ENCODE peak calls at places on chromosomes 3 and 15, in seven cellular contexts. C, O, Q, D, Z, E and H are unnamed samples.

GRCh38 chr3:9139366-9139765 is 110.1 kb downstream of the SRGAP3 start:
- DNase-seq in Q (no peak), O (no peak), D (no peak), E (no peak), C (no peak), Z (no peak), H (no peak)

GRCh38 chr3:123843668-123844067 is 40.5 kb downstream of the MYLK start:
- DNase-seq in D (no peak), Q (no peak), O (peak), C (peak), Z (no peak), E (no peak), H (no peak)

GRCh38 chr15:40958146-40958545 is 4.9 kb downstream of the CHAC1 start:
- DNase-seq in O (no peak), Z (no peak), E (no peak), D (no peak), Q (no peak), C (no peak), H (no peak)

GRCh38 chr15:78991476-78991875 is 46.6 kb upstream of the CTSH start:
- DNase-seq in E (no peak), C (no peak), D (no peak), O (no peak), Q (no peak), Z (peak), H (no peak)

GRCh38 chr3:159840900-159841299 is 147.7 kb upstream of the IL12A start:
- DNase-seq in E (no peak), Q (no peak), Z (peak), D (no peak), O (no peak), C (peak), H (no peak)

GRCh38 chr15:41513282-41514227 is at the start of gene LTK:
- DNase-seq in Q (no peak), E (peak), O (no peak), Z (no peak), D (no peak), C (peak), H (no peak)

GRCh38 chr3:122982202-122983185 is 45.1 kb downstream of the SEMA5B start:
- DNase-seq in O (no peak), Z (no peak), Q (no peak), C (no peak), E (peak), D (no peak), H (no peak)

GRCh38 chr3:10707984-10708868 is 107.8 kb upstream of the SLC6A11 start:
- DNase-seq in Z (no peak), E (peak), D (peak), Q (no peak), C (no peak), O (no peak), H (no peak)

GRCh38 chr15:98904466-98905048 is 103.0 kb downstream of the PGPEP1L start:
- DNase-seq in E (peak), C (peak), O (no peak), Q (no peak), D (no peak), Z (peak), H (no peak)

GRCh38 chr15:98896002-98896721 is 111.4 kb downstream of the PGPEP1L start:
- DNase-seq in Q (no peak), O (no peak), E (no peak), D (no peak), C (peak), Z (peak), H (no peak)

GRCh38 chr3:71658131-71658530 is 67.1 kb downstream of the EIF4E3 start:
- DNase-seq in O (no peak), D (peak), E (no peak), Q (no peak), C (peak), Z (no peak), H (no peak)

GRCh38 chr3:71202848-71203390 is 380.6 kb downstream of the FOXP1 start:
- DNase-seq in O (no peak), Z (no peak), E (no peak), C (no peak), D (no peak), Q (no peak), H (no peak)

GRCh38 chr3:124075758-124076157 is 83.8 kb upstream of the ROPN1 start:
- DNase-seq in C (peak), Q (no peak), Z (peak), E (no peak), O (no peak), D (no peak), H (no peak)

GRCh38 chr15:49472338-49472737 is 49.3 kb downstream of the FGF7 start:
- DNase-seq in D (no peak), C (no peak), Q (no peak), E (no peak), O (no peak), Z (no peak), H (no peak)

GRCh38 chr15:49467782-49468181 is 44.7 kb downstream of the FGF7 start:
- DNase-seq in Q (no peak), C (peak), E (no peak), O (no peak), D (no peak), Z (no peak), H (no peak)

GRCh38 chr15:49473031-49473430 is 50.0 kb downstream of the FGF7 start:
- DNase-seq in Q (no peak), O (no peak), C (no peak), Z (peak), E (no peak), D (no peak), H (no peak)

GRCh38 chr15:49468440-49468839 is 45.4 kb downstream of the FGF7 start:
- DNase-seq in Z (peak), E (no peak), D (no peak), Q (peak), O (no peak), C (peak), H (no peak)

GRCh38 chr15:49471733-49472132 is 48.7 kb downstream of the FGF7 start:
- DNase-seq in Q (no peak), C (no peak), E (no peak), O (no peak), Z (no peak), D (no peak), H (no peak)
- TF ChIP-seq CTCF in Q (no peak), C (no peak), E (no peak), O (no peak), Z (no peak), D (no peak), H (no peak)

GRCh38 chr3:52450489-52451236 is 3.2 kb downstream of the TNNC1 start:
- DNase-seq in E (no peak), Z (no peak), C (no peak), O (no peak), D (no peak), Q (no peak), H (no peak)

GRCh38 chr3:52453496-52454234 is at the start of gene TNNC1:
- DNase-seq in Z (no peak), Q (no peak), E (no peak), C (no peak), O (no peak), D (no peak), H (no peak)

GRCh38 chr3:52452126-52452525 is 1.7 kb downstream of the TNNC1 start:
- DNase-seq in E (no peak), D (peak), O (no peak), Q (no peak), Z (no peak), C (no peak), H (no peak)

GRCh38 chr3:52452570-52453221 is 1.1 kb downstream of the TNNC1 start:
- DNase-seq in Q (no peak), O (no peak), Z (no peak), D (no peak), C (no peak), E (no peak), H (no peak)

GRCh38 chr3:52451237-52452083 is 2.4 kb downstream of the TNNC1 start:
- DNase-seq in D (peak), E (no peak), Q (no peak), O (no peak), C (no peak), Z (no peak), H (no peak)
- TF ChIP-seq CTCF in D (no peak), E (peak), Q (no peak), O (no peak), C (no peak), Z (no peak), H (peak)

GRCh38 chr3:186653984-186654383 is 11.8 kb upstream of the HRG start:
- DNase-seq in C (no peak), D (no peak), Q (no peak), E (peak), Z (no peak), O (no peak), H (no peak)
- TF ChIP-seq CTCF in C (no peak), D (no peak), Q (peak), E (peak), Z (no peak), O (no peak), H (peak)

DNA sequence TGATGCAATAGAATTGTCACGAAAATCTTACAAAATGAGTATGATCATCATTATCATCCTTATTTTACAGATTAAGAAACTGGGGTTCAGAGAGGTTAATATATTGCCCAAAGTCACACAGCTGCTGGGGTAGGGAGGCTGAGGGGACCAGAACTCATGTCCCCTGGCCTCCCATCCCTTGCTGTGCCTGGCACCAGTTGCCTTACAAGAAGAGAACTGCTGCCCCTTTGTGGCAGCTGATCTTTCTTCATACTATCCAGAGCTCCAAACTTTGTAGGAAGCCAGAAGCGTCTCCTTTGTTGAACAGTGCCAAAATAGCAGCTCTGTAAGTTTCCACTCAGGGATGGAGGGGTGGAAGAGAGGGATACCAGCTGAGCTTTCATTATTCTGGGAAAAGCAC is 236.8 kb upstream of the TBC1D5 start:
- DNase-seq in O (no peak), Q (no peak), Z (no peak), C (peak), E (no peak), D (no peak), H (no peak)
- TF ChIP-seq CTCF in O (peak), Q (no peak), Z (no peak), C (no peak), E (no peak), D (no peak), H (no peak)

GRCh38 chr3:128167646-128167972 is 14.3 kb downstream of the EEFSEC start:
- DNase-seq in D (no peak), Z (no peak), E (no peak), Q (no peak), O (no peak), C (no peak), H (no peak)

GRCh38 chr3:128170866-128171516 is 17.7 kb downstream of the EEFSEC start:
- DNase-seq in Z (peak), O (peak), D (peak), C (peak), E (peak), Q (peak), H (no peak)

GRCh38 chr3:128166971-128167453 is 13.7 kb downstream of the EEFSEC start:
- DNase-seq in C (no peak), D (peak), O (no peak), E (no peak), Q (no peak), Z (no peak), H (no peak)

GRCh38 chr3:128168830-128169229 is 15.5 kb downstream of the EEFSEC start:
- DNase-seq in O (no peak), E (no peak), C (no peak), Q (no peak), Z (no peak), D (peak), H (no peak)

GRCh38 chr3:128167973-128168674 is 14.8 kb downstream of the EEFSEC start:
- DNase-seq in Z (no peak), Q (no peak), C (peak), O (no peak), D (peak), E (no peak), H (no peak)
- TF ChIP-seq CTCF in Z (no peak), Q (no peak), C (no peak), O (no peak), D (no peak), E (no peak), H (no peak)

GRCh38 chr3:58575986-58576652 is 1.1 kb downstream of the FAM107A start:
- DNase-seq in C (no peak), O (no peak), Z (no peak), E (no peak), D (no peak), Q (no peak), H (no peak)

GRCh38 chr3:58576716-58577115 is 475 bp downstream of the FAM107A start:
- DNase-seq in E (no peak), C (no peak), O (no peak), Q (no peak), D (no peak), Z (no peak), H (no peak)

GRCh38 chr3:58578873-58579272 is 1.7 kb upstream of the FAM107A start:
- DNase-seq in C (no peak), O (no peak), E (no peak), D (no peak), Z (no peak), Q (no peak), H (no peak)

GRCh38 chr3:58574682-58575081 is 2.5 kb downstream of the FAM107A start:
- DNase-seq in C (no peak), E (no peak), O (no peak), D (no peak), Q (no peak), Z (no peak), H (no peak)

DNA sequence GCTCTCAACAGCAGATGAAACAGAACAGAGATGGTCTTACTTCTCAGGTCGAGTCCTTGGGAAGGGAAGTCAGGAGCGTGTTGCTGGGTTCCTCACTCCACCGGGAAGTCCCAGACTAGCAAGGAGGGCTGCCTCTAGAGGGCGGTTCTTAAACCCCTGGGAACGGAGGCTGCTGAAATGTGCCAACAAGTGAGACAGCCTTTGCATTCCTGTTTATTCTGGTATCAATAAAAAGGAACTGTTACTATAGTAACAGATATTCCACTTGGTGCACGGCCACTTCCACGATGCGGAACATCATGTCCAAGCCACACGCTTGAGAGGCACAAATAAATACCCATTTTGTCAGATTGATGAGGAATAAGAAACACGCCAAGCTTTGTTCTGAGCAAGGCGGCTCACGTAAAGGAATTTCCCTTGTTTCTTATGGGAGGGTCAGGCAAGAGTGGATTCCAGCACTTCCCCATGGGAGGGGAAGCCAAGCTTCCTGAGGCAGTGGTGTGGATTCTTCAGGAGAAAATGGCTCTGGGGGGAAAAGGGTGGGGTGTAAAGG is at the start of gene FAM107A:
- DNase-seq in E (no peak), O (peak), Q (peak), C (peak), D (no peak), Z (peak), H (no peak)
- TF ChIP-seq CTCF in E (no peak), O (peak), Q (peak), C (peak), D (no peak), Z (peak), H (no peak)

DNA sequence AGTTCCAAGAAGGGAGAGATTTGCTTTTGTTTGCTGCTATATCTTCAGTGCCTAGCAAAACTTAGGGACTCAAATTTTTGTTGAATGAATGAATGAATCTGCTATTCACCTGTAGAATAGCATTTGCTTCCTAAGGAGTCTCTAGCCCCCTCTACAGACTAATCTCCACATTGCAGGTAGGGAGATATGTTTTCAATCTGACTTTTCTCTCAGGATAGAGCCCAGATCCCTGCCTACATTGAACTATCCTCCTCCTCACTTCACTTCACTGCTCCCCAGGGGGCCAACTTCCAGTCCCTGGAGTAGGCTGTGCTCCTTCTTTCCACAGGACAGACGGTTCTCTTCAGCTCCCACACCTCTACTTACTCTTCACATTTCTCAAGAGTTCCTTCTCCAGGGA is 81.9 kb upstream of the PTX3 start:
- DNase-seq in Z (peak), D (no peak), O (no peak), Q (no peak), C (no peak), E (no peak), H (no peak)
- TF ChIP-seq CTCF in Z (peak), D (no peak), O (peak), Q (peak), C (peak), E (peak), H (peak)